ENCODE peak calls at places on chromosomes 6 and 20, in eight cellular contexts. L, G, S, O, F, N, R and D are unnamed samples.

GRCh38 chr20:47205577-47206123 is 150.8 kb downstream of the ZMYND8 start:
- DNase-seq in N (peak), G (no peak), L (peak), O (no peak), S (peak), F (no peak), R (peak), D (no peak)

GRCh38 chr20:61210862-61211261 is 41.2 kb upstream of the CDH4 start:
- DNase-seq in L (no peak), R (no peak), N (no peak), S (no peak), F (no peak), G (no peak), O (no peak), D (no peak)

GRCh38 chr6:111793711-111794111 is 79.5 kb downstream of the FYN start:
- DNase-seq in F (peak), R (no peak), N (no peak), G (no peak), S (no peak), L (no peak), O (peak), D (no peak)

GRCh38 chr6:43929511-43929910 is 159.5 kb downstream of the VEGFA start:
- DNase-seq in R (no peak), O (no peak), S (no peak), G (no peak), F (no peak), N (no peak), L (no peak), D (no peak)

GRCh38 chr6:88529726-88530125 is 363.6 kb upstream of the CNR1 start:
- DNase-seq in O (no peak), G (no peak), N (no peak), L (no peak), F (no peak), S (no peak), R (no peak), D (no peak)

GRCh38 chr6:134420638-134421181 is 102.8 kb upstream of the SGK1 start:
- DNase-seq in S (no peak), R (no peak), F (no peak), G (no peak), O (no peak), L (peak), N (peak), D (no peak)

GRCh38 chr6:225121-225721 is 67.1 kb upstream of the DUSP22 start:
- DNase-seq in G (no peak), O (peak), N (peak), R (no peak), L (peak), F (peak), S (no peak), D (no peak)

GRCh38 chr20:3492669-3493068 is 21.9 kb downstream of the ATRN start:
- DNase-seq in L (no peak), S (no peak), G (no peak), F (no peak), O (no peak), N (no peak), R (no peak), D (no peak)

GRCh38 chr20:32278199-32278643 is 770 bp downstream of the KIF3B start:
- DNase-seq in O (peak), F (no peak), N (peak), S (no peak), R (no peak), L (no peak), G (no peak), D (no peak)

GRCh38 chr6:75463896-75464295 is 29.7 kb downstream of the FILIP1 start:
- DNase-seq in L (no peak), N (no peak), G (no peak), O (no peak), F (no peak), S (no peak), R (no peak), D (no peak)

GRCh38 chr6:108758884-108759283 is 89.3 kb upstream of the ARMC2 start:
- DNase-seq in O (no peak), R (no peak), S (no peak), F (no peak), L (no peak), N (no peak), G (no peak), D (no peak)

GRCh38 chr20:7742479-7742878 is 197.8 kb downstream of the HAO1 start:
- DNase-seq in G (no peak), R (no peak), O (no peak), S (no peak), L (peak), F (no peak), N (peak), D (no peak)

GRCh38 chr6:111715321-111715720 is 109.6 kb upstream of the TRAF3IP2 start:
- DNase-seq in F (peak), O (no peak), R (no peak), L (no peak), G (no peak), S (no peak), N (no peak), D (no peak)

GRCh38 chr6:89194559-89194958 is 22.6 kb downstream of the GABRR1 start:
- DNase-seq in O (no peak), F (no peak), N (no peak), L (no peak), S (no peak), R (no peak), G (no peak), D (no peak)

GRCh38 chr6:113089056-113089455 is 741.9 kb downstream of the RFPL4B start:
- DNase-seq in L (no peak), G (no peak), F (no peak), N (no peak), R (no peak), S (no peak), O (no peak), D (no peak)